ENCODE peak calls at places on chromosomes 5 and 9, in five cellular contexts. Z is iris pigment epithelial cell, L is NCI-H1092, B is HTR-8/SVneo, Y is gastrocnemius medialis. D is an unnamed sample.

GRCh38 chr5:56434986-56435385 is 201.9 kb upstream of the ANKRD55 start:
- DNase-seq in Z (no peak), L (no peak), B (no peak), Y (no peak), D (no peak)

GRCh38 chr5:107771926-107772325 is 101.2 kb upstream of the EFNA5 start:
- DNase-seq in Z (no peak), L (no peak), B (no peak), Y (no peak), D (no peak)

GRCh38 chr9:122346478-122347347 is 24.1 kb upstream of the PTGS1 start:
- DNase-seq in Z (peak; percentile 26), L (no peak), B (no peak), Y (no peak), D (no peak)

GRCh38 chr5:56207537-56207936 is 25.6 kb downstream of the ANKRD55 start:
- DNase-seq in Z (peak; percentile 72), L (no peak), B (no peak), Y (no peak), D (no peak)

GRCh38 chr5:81936750-81937149 is 35.1 kb upstream of the ATG10 start:
- DNase-seq in Z (no peak), L (no peak), B (no peak), Y (no peak), D (no peak)

GRCh38 chr9:130732793-130733221 is 39.2 kb downstream of the EXOSC2 start:
- DNase-seq in Z (no peak), L (no peak), B (no peak), Y (no peak), D (no peak)

GRCh38 chr5:18944771-18945170 is 1043.2 kb downstream of the CDH18 start:
- DNase-seq in Z (peak; percentile 1), L (no peak), B (peak; percentile 12), Y (no peak), D (no peak)

GRCh38 chr9:138076650-138077009 is 199.0 kb downstream of the CACNA1B start:
- DNase-seq in Z (no peak), L (no peak), B (no peak), Y (no peak), D (no peak)

GRCh38 chr5:104611419-104611818 is 1048.8 kb upstream of the NUDT12 start:
- DNase-seq in Z (no peak), L (peak; percentile 55), B (no peak), Y (no peak), D (no peak)

GRCh38 chr9:35771524-35771923 is 17.4 kb upstream of the MSMP start:
- DNase-seq in Z (peak; percentile 60), L (peak; percentile 83), B (no peak), Y (no peak), D (no peak)

GRCh38 chr5:162529886-162530285 is 462.3 kb downstream of the GABRG2 start:
- DNase-seq in Z (no peak), L (no peak), B (no peak), Y (no peak), D (no peak)

GRCh38 chr5:164824671-164825070 is 1319.3 kb downstream of the MAT2B start:
- DNase-seq in Z (no peak), L (no peak), B (no peak), Y (no peak), D (no peak)

GRCh38 chr9:107807183-107807582 is 317.6 kb upstream of the KLF4 start:
- DNase-seq in Z (peak; percentile 5), L (no peak), B (no peak), Y (no peak), D (no peak)

GRCh38 chr5:115611873-115612272 is 9.6 kb upstream of the TICAM2 start:
- DNase-seq in Z (no peak), L (no peak), B (no peak), Y (no peak), D (no peak)

GRCh38 chr9:133637451-133638055 is 1.4 kb downstream of the DBH start:
- DNase-seq in Z (no peak), L (no peak), B (no peak), Y (no peak), D (no peak)

GRCh38 chr5:103908327-103909099 is 345.9 kb upstream of the NUDT12 start:
- DNase-seq in Z (no peak), L (no peak), B (no peak), Y (no peak), D (no peak)

GRCh38 chr5:87361031-87361443 is 51.7 kb downstream of the CCNH start:
- DNase-seq in Z (peak; percentile 58), L (no peak), B (no peak), Y (no peak), D (no peak)

GRCh38 chr9:3200331-3200774 is 325.4 kb downstream of the RFX3 start:
- DNase-seq in Z (peak; percentile 69), L (no peak), B (no peak), Y (no peak), D (no peak)

GRCh38 chr9:131323629-131324028 is 34.1 kb downstream of the PLPP7 start:
- DNase-seq in Z (no peak), L (no peak), B (no peak), Y (peak; percentile 6), D (no peak)

GRCh38 chr5:32297181-32298055 is 15.3 kb downstream of the MTMR12 start:
- DNase-seq in Z (peak; percentile 55), L (no peak), B (no peak), Y (no peak), D (no peak)

GRCh38 chr5:68780299-68780960 is 313.4 kb upstream of the SLC30A5 start:
- DNase-seq in Z (no peak), L (no peak), B (no peak), Y (no peak), D (no peak)

GRCh38 chr5:28500511-28500910 is 1462.1 kb upstream of the CDH9 start:
- DNase-seq in Z (no peak), L (no peak), B (no peak), Y (no peak), D (no peak)

GRCh38 chr5:177600458-177601018 is 606 bp downstream of the B4GALT7 start:
- DNase-seq in Z (peak; percentile 46), L (peak; percentile 3), B (no peak), Y (no peak), D (peak; percentile 29)

GRCh38 chr9:122180633-122181032 is 20.9 kb downstream of the MORN5 start:
- DNase-seq in Z (peak; percentile 88), L (no peak), B (peak; percentile 69), Y (no peak), D (peak; percentile 76)

GRCh38 chr5:170296935-170297588 is 515 bp downstream of the LCP2 start:
- DNase-seq in Z (no peak), L (no peak), B (no peak), Y (no peak), D (no peak)

GRCh38 chr5:104170906-104171305 is 608.3 kb upstream of the NUDT12 start:
- DNase-seq in Z (peak; percentile 23), L (no peak), B (no peak), Y (no peak), D (no peak)

GRCh38 chr5:16464664-16465543 is 696 bp downstream of the ZNF622 start:
- DNase-seq in Z (peak; percentile 38), L (no peak), B (no peak), Y (no peak), D (no peak)

GRCh38 chr5:126615286-126615685 is 14.5 kb downstream of the PHAX start:
- DNase-seq in Z (no peak), L (no peak), B (no peak), Y (no peak), D (no peak)

GRCh38 chr5:139646912-139647391 is 1.2 kb upstream of the CXXC5 start:
- DNase-seq in Z (no peak), L (no peak), B (no peak), Y (no peak), D (no peak)

GRCh38 chr9:20355022-20355421 is 267.3 kb downstream of the MLLT3 start:
- DNase-seq in Z (peak; percentile 87), L (no peak), B (no peak), Y (no peak), D (peak; percentile 67)

GRCh38 chr9:35688558-35689350 is 971 bp downstream of the TPM2 start:
- DNase-seq in Z (peak; percentile 88), L (no peak), B (peak; percentile 54), Y (peak; percentile 52), D (peak; percentile 76)